ENCODE peak calls at places on chromosome X, in five cellular contexts. One of them, this sample, is unnamed.

GRCh38 chrX:115972717-115973116 is 197.8 kb upstream of the AGTR2 start:
- DNase-seq in pancreas: no peak
- DNase-seq in cardiac fibroblast: peak
- DNase-seq in small intestine: no peak
- DNase-seq in T-helper 2 cell: no peak
- DNase-seq in this sample: no peak

GRCh38 chrX:21806691-21807090 is 32.7 kb upstream of the MBTPS2 start:
- DNase-seq in pancreas: no peak
- DNase-seq in cardiac fibroblast: peak
- DNase-seq in small intestine: peak
- DNase-seq in T-helper 2 cell: no peak
- DNase-seq in this sample: no peak

GRCh38 chrX:45003080-45003479 is 130.1 kb downstream of the KDM6A start:
- DNase-seq in pancreas: no peak
- DNase-seq in cardiac fibroblast: no peak
- DNase-seq in small intestine: peak
- DNase-seq in T-helper 2 cell: no peak
- DNase-seq in this sample: no peak

GRCh38 chrX:3144651-3145050 is 103.4 kb downstream of the ARSF start:
- DNase-seq in pancreas: no peak
- DNase-seq in cardiac fibroblast: no peak
- DNase-seq in small intestine: no peak
- DNase-seq in T-helper 2 cell: no peak
- DNase-seq in this sample: no peak

GRCh38 chrX:45164021-45164621 is 36.6 kb downstream of the DIPK2B start:
- DNase-seq in pancreas: peak
- DNase-seq in cardiac fibroblast: no peak
- DNase-seq in small intestine: no peak
- DNase-seq in T-helper 2 cell: no peak
- DNase-seq in this sample: no peak

GRCh38 chrX:130081421-130082045 is 28.8 kb downstream of the ELF4 start:
- DNase-seq in pancreas: no peak
- DNase-seq in cardiac fibroblast: no peak
- DNase-seq in small intestine: no peak
- DNase-seq in T-helper 2 cell: no peak
- DNase-seq in this sample: no peak

GRCh38 chrX:9033179-9033578 is 748 bp downstream of the FAM9B start:
- DNase-seq in pancreas: no peak
- DNase-seq in cardiac fibroblast: no peak
- DNase-seq in small intestine: no peak
- DNase-seq in T-helper 2 cell: no peak
- DNase-seq in this sample: no peak

GRCh38 chrX:103073442-103073841 is 9.5 kb upstream of the BEX1 start:
- DNase-seq in pancreas: no peak
- DNase-seq in cardiac fibroblast: peak
- DNase-seq in small intestine: no peak
- DNase-seq in T-helper 2 cell: no peak
- DNase-seq in this sample: no peak

GRCh38 chrX:15854080-15854655 is 445 bp downstream of the AP1S2 start:
- DNase-seq in pancreas: peak
- DNase-seq in cardiac fibroblast: no peak
- DNase-seq in small intestine: peak
- DNase-seq in T-helper 2 cell: no peak
- DNase-seq in this sample: no peak

GRCh38 chrX:119655125-119655524 is 37.8 kb downstream of the SEPTIN6 start:
- DNase-seq in pancreas: no peak
- DNase-seq in cardiac fibroblast: peak
- DNase-seq in small intestine: no peak
- DNase-seq in T-helper 2 cell: no peak
- DNase-seq in this sample: no peak

GRCh38 chrX:12360389-12360788 is 222.1 kb downstream of the FRMPD4 start:
- DNase-seq in pancreas: no peak
- DNase-seq in cardiac fibroblast: peak
- DNase-seq in small intestine: no peak
- DNase-seq in T-helper 2 cell: no peak
- DNase-seq in this sample: no peak

GRCh38 chrX:136159615-136160025 is 12.3 kb downstream of the FHL1 start:
- DNase-seq in pancreas: no peak
- DNase-seq in cardiac fibroblast: no peak
- DNase-seq in small intestine: peak
- DNase-seq in T-helper 2 cell: no peak
- DNase-seq in this sample: no peak

GRCh38 chrX:17725176-17725575 is 12.1 kb upstream of the SCML1 start:
- DNase-seq in pancreas: no peak
- DNase-seq in cardiac fibroblast: no peak
- DNase-seq in small intestine: no peak
- DNase-seq in T-helper 2 cell: no peak
- DNase-seq in this sample: no peak

GRCh38 chrX:53048169-53049126 is at the start of gene GPR173:
- DNase-seq in pancreas: no peak
- DNase-seq in cardiac fibroblast: peak
- DNase-seq in small intestine: peak
- DNase-seq in T-helper 2 cell: no peak
- DNase-seq in this sample: peak

GRCh38 chrX:15310117-15310516 is 5.3 kb downstream of the ASB11 start:
- DNase-seq in pancreas: peak
- DNase-seq in cardiac fibroblast: peak
- DNase-seq in small intestine: peak
- DNase-seq in T-helper 2 cell: no peak
- DNase-seq in this sample: no peak

GRCh38 chrX:38095971-38096529 is 89.7 kb downstream of the SYTL5 start:
- DNase-seq in pancreas: no peak
- DNase-seq in cardiac fibroblast: peak
- DNase-seq in small intestine: no peak
- DNase-seq in T-helper 2 cell: no peak
- DNase-seq in this sample: no peak

GRCh38 chrX:134898450-134898849 is 92.3 kb upstream of the SMIM10 start:
- DNase-seq in pancreas: no peak
- DNase-seq in cardiac fibroblast: peak
- DNase-seq in small intestine: no peak
- DNase-seq in T-helper 2 cell: no peak
- DNase-seq in this sample: no peak

GRCh38 chrX:119659522-119659921 is 33.4 kb downstream of the SEPTIN6 start:
- DNase-seq in pancreas: no peak
- DNase-seq in cardiac fibroblast: no peak
- DNase-seq in small intestine: no peak
- DNase-seq in T-helper 2 cell: no peak
- DNase-seq in this sample: no peak

GRCh38 chrX:105837227-105837626 is 14.9 kb downstream of the NRK start:
- DNase-seq in pancreas: peak
- DNase-seq in cardiac fibroblast: peak
- DNase-seq in small intestine: no peak
- DNase-seq in T-helper 2 cell: no peak
- DNase-seq in this sample: no peak

GRCh38 chrX:67610282-67610681 is 66.5 kb downstream of the AR start:
- DNase-seq in pancreas: no peak
- DNase-seq in cardiac fibroblast: no peak
- DNase-seq in small intestine: no peak
- DNase-seq in T-helper 2 cell: no peak
- DNase-seq in this sample: no peak

GRCh38 chrX:10579018-10579752 is 41.2 kb downstream of the MID1 start:
- DNase-seq in pancreas: no peak
- DNase-seq in cardiac fibroblast: peak
- DNase-seq in small intestine: peak
- DNase-seq in T-helper 2 cell: no peak
- DNase-seq in this sample: no peak

GRCh38 chrX:130715299-130715698 is 187.7 kb downstream of the ENOX2 start:
- DNase-seq in pancreas: no peak
- DNase-seq in cardiac fibroblast: peak
- DNase-seq in small intestine: no peak
- DNase-seq in T-helper 2 cell: no peak
- DNase-seq in this sample: no peak

GRCh38 chrX:152637649-152638442 is at the start of gene GABRQ:
- DNase-seq in pancreas: peak
- DNase-seq in cardiac fibroblast: peak
- DNase-seq in small intestine: peak
- DNase-seq in T-helper 2 cell: no peak
- DNase-seq in this sample: no peak

GRCh38 chrX:75151828-75152592 is 4.1 kb downstream of the ABCB7 start:
- DNase-seq in pancreas: no peak
- DNase-seq in cardiac fibroblast: peak
- DNase-seq in small intestine: peak
- DNase-seq in T-helper 2 cell: no peak
- DNase-seq in this sample: no peak

GRCh38 chrX:71627588-71628404 is 9.5 kb upstream of the CXCR3 start:
- DNase-seq in pancreas: no peak
- DNase-seq in cardiac fibroblast: no peak
- DNase-seq in small intestine: peak
- DNase-seq in T-helper 2 cell: no peak
- DNase-seq in this sample: no peak

GRCh38 chrX:46979340-46979739 is 67.1 kb downstream of the JADE3 start:
- DNase-seq in pancreas: no peak
- DNase-seq in cardiac fibroblast: peak
- DNase-seq in small intestine: no peak
- DNase-seq in T-helper 2 cell: no peak
- DNase-seq in this sample: no peak

GRCh38 chrX:149818652-149819051 is 36.9 kb downstream of the MAGEA9 start:
- DNase-seq in pancreas: no peak
- DNase-seq in cardiac fibroblast: no peak
- DNase-seq in small intestine: no peak
- DNase-seq in T-helper 2 cell: no peak
- DNase-seq in this sample: no peak

GRCh38 chrX:44989995-44990770 is 117.2 kb downstream of the KDM6A start:
- DNase-seq in pancreas: no peak
- DNase-seq in cardiac fibroblast: no peak
- DNase-seq in small intestine: no peak
- DNase-seq in T-helper 2 cell: no peak
- DNase-seq in this sample: no peak

GRCh38 chrX:10518073-10518472 is 102.3 kb downstream of the MID1 start:
- DNase-seq in pancreas: no peak
- DNase-seq in cardiac fibroblast: no peak
- DNase-seq in small intestine: no peak
- DNase-seq in T-helper 2 cell: no peak
- DNase-seq in this sample: no peak

GRCh38 chrX:53716328-53717088 is 30.0 kb upstream of the HUWE1 start:
- DNase-seq in pancreas: no peak
- DNase-seq in cardiac fibroblast: peak
- DNase-seq in small intestine: peak
- DNase-seq in T-helper 2 cell: peak
- DNase-seq in this sample: no peak

GRCh38 chrX:3520987-3521875 is 174.8 kb upstream of the MXRA5 start:
- DNase-seq in pancreas: no peak
- DNase-seq in cardiac fibroblast: no peak
- DNase-seq in small intestine: no peak
- DNase-seq in T-helper 2 cell: no peak
- DNase-seq in this sample: no peak

GRCh38 chrX:143648705-143649104 is 12.8 kb upstream of the SLITRK4 start:
- DNase-seq in pancreas: no peak
- DNase-seq in cardiac fibroblast: no peak
- DNase-seq in small intestine: peak
- DNase-seq in T-helper 2 cell: no peak
- DNase-seq in this sample: no peak

GRCh38 chrX:154444001-154444754 is at the start of gene FAM50A:
- DNase-seq in pancreas: peak
- DNase-seq in cardiac fibroblast: peak
- DNase-seq in small intestine: peak
- DNase-seq in T-helper 2 cell: peak
- DNase-seq in this sample: peak

GRCh38 chrX:41596586-41596985 is 92.2 kb upstream of the GPR34 start:
- DNase-seq in pancreas: no peak
- DNase-seq in cardiac fibroblast: peak
- DNase-seq in small intestine: peak
- DNase-seq in T-helper 2 cell: no peak
- DNase-seq in this sample: no peak

GRCh38 chrX:153681175-153681574 is 6.6 kb upstream of the SLC6A8 start:
- DNase-seq in pancreas: no peak
- DNase-seq in cardiac fibroblast: no peak
- DNase-seq in small intestine: no peak
- DNase-seq in T-helper 2 cell: no peak
- DNase-seq in this sample: no peak

GRCh38 chrX:154458116-154458953 is at the start of gene PLXNA3:
- DNase-seq in pancreas: peak
- DNase-seq in cardiac fibroblast: no peak
- DNase-seq in small intestine: peak
- DNase-seq in T-helper 2 cell: peak
- DNase-seq in this sample: no peak

GRCh38 chrX:104098151-104098808 is 14.0 kb upstream of the ZCCHC18 start:
- DNase-seq in pancreas: peak
- DNase-seq in cardiac fibroblast: peak
- DNase-seq in small intestine: peak
- DNase-seq in T-helper 2 cell: peak
- DNase-seq in this sample: no peak

GRCh38 chrX:135543924-135544323 is 23.5 kb downstream of the INTS6L start:
- DNase-seq in pancreas: no peak
- DNase-seq in cardiac fibroblast: no peak
- DNase-seq in small intestine: peak
- DNase-seq in T-helper 2 cell: no peak
- DNase-seq in this sample: no peak